ENCODE peak calls at places on chromosomes 3 and 15, in eight cellular contexts. A is HFFc6; B is H4; L is cardiac muscle cell; C is GM03348; S is effector memory CD4-positive, alpha-beta T cell; V is omental fat pad; G is stimulated activated CD4-positive, alpha-beta T cell treated with anti-CD3 and anti-CD28 coated beads, Interleukin-2, amount 100 ng/mL, for 24 hours. D is an unnamed sample.

GRCh38 chr3:127159547-127159946 is 33.4 kb upstream of the PRR23E start:
- DNase-seq in B (no peak), S (no peak), G (no peak), L (no peak), A (no peak), V (no peak), C (no peak), D (no peak)

GRCh38 chr3:46673151-46674030 is 20.1 kb downstream of the ALS2CL start:
- DNase-seq in S (no peak), G (no peak), B (no peak), C (no peak), V (peak), A (no peak), L (no peak), D (no peak)

GRCh38 chr15:101371519-101371918 is 76.5 kb upstream of the SNRPA1 start:
- DNase-seq in C (no peak), L (no peak), S (no peak), A (no peak), V (no peak), G (no peak), B (no peak), D (no peak)

GRCh38 chr3:31412832-31413231 is 119.9 kb upstream of the STT3B start:
- DNase-seq in C (peak), B (no peak), L (no peak), V (no peak), S (no peak), G (no peak), A (peak), D (no peak)

GRCh38 chr15:41934843-41935242 is 37.5 kb downstream of the EHD4 start:
- DNase-seq in B (peak), S (peak), L (no peak), C (no peak), G (peak), A (no peak), V (no peak), D (no peak)

GRCh38 chr3:111801697-111802655 is 57.1 kb upstream of the PHLDB2 start:
- DNase-seq in C (peak), B (peak), A (peak), S (no peak), L (peak), V (no peak), G (no peak), D (peak)

GRCh38 chr15:52789601-52790165 is 453 bp downstream of the ONECUT1 start:
- DNase-seq in L (peak), S (no peak), C (no peak), A (no peak), V (no peak), G (no peak), B (no peak), D (no peak)

GRCh38 chr3:11187678-11188077 is 33.4 kb downstream of the HRH1 start:
- DNase-seq in C (no peak), S (no peak), A (no peak), L (no peak), G (no peak), V (no peak), B (no peak), D (peak)

GRCh38 chr3:172614340-172615274 is 91.4 kb upstream of the TNFSF10 start:
- DNase-seq in C (no peak), B (no peak), L (no peak), S (no peak), A (no peak), V (no peak), G (no peak), D (no peak)

GRCh38 chr15:90817117-90818057 is 51.0 kb upstream of the FURIN start:
- DNase-seq in G (no peak), B (no peak), S (no peak), L (no peak), V (no peak), A (no peak), C (no peak), D (no peak)

GRCh38 chr3:138202945-138203701 is 16.0 kb downstream of the ARMC8 start:
- DNase-seq in B (no peak), G (no peak), C (no peak), V (no peak), L (no peak), A (no peak), S (no peak), D (no peak)

GRCh38 chr15:69092159-69092558 is 68.3 kb upstream of the GLCE start:
- DNase-seq in C (no peak), S (no peak), V (no peak), A (peak), L (peak), B (peak), G (no peak), D (peak)

GRCh38 chr3:151434151-151434890 is 26.5 kb downstream of the IGSF10 start:
- DNase-seq in V (no peak), S (no peak), B (peak), A (peak), G (no peak), C (peak), L (peak), D (peak)

GRCh38 chr3:188283347-188283746 is 129.4 kb downstream of the LPP start:
- DNase-seq in G (no peak), C (no peak), S (no peak), A (no peak), V (no peak), L (peak), B (no peak), D (peak)

GRCh38 chr15:25181290-25182097 is 226.7 kb downstream of the SNRPN start:
- DNase-seq in A (no peak), C (no peak), V (peak), L (no peak), G (no peak), B (no peak), S (no peak), D (no peak)

GRCh38 chr3:170542704-170543103 is 43.2 kb downstream of the SLC7A14 start:
- DNase-seq in A (peak), L (no peak), B (no peak), G (no peak), S (no peak), V (no peak), C (peak), D (no peak)

GRCh38 chr3:135633078-135633477 is 332.4 kb upstream of the PPP2R3A start:
- DNase-seq in C (no peak), A (no peak), G (no peak), B (no peak), S (no peak), V (no peak), L (no peak), D (no peak)

GRCh38 chr3:37542772-37543449 is 318.8 kb upstream of the CTDSPL start:
- DNase-seq in L (no peak), A (no peak), G (no peak), V (no peak), C (no peak), S (no peak), B (no peak), D (no peak)

GRCh38 chr3:39362177-39362576 is 21.0 kb upstream of the SLC25A38 start:
- DNase-seq in G (no peak), C (no peak), S (no peak), B (no peak), V (no peak), A (no peak), L (peak), D (no peak)

GRCh38 chr3:31288641-31289100 is 244.1 kb upstream of the STT3B start:
- DNase-seq in V (no peak), C (peak), L (peak), B (peak), S (no peak), A (peak), G (peak), D (peak)

D was measured in fibroblast of lung.